ENCODE peak calls at places on chromosomes 13 and 19, in eight cellular contexts. One of them, this sample, is unnamed.
A peak's percentile ranks its signal among the peaks of the same experiment; 100 is the strongest.

GRCh38 chr13:46015374-46015773 is 37.2 kb downstream of the ZC3H13 start:
- DNase-seq in neural progenitor cell: no peak
- DNase-seq in CD4-positive, CD25-positive, alpha-beta regulatory T cell: no peak
- DNase-seq in CD8-positive, alpha-beta T cell: no peak
- DNase-seq in right atrium auricular region: no peak
- DNase-seq in psoas muscle: no peak
- DNase-seq in Peyer's patch: no peak
- DNase-seq in HFF-Myc: no peak
- DNase-seq in this sample: no peak

GRCh38 chr19:41027273-41027967 is 36.3 kb downstream of the CYP2B6 start:
- DNase-seq in neural progenitor cell: no peak
- DNase-seq in CD4-positive, CD25-positive, alpha-beta regulatory T cell: no peak
- DNase-seq in CD8-positive, alpha-beta T cell: no peak
- DNase-seq in right atrium auricular region: no peak
- DNase-seq in psoas muscle: no peak
- DNase-seq in Peyer's patch: no peak
- DNase-seq in HFF-Myc: no peak
- DNase-seq in this sample: no peak

GRCh38 chr19:7986321-7987083 is 18.9 kb downstream of the ELAVL1 start:
- DNase-seq in neural progenitor cell: no peak
- DNase-seq in CD4-positive, CD25-positive, alpha-beta regulatory T cell: no peak
- DNase-seq in CD8-positive, alpha-beta T cell: no peak
- DNase-seq in right atrium auricular region: no peak
- DNase-seq in psoas muscle: no peak
- DNase-seq in Peyer's patch: no peak
- DNase-seq in HFF-Myc: peak; percentile 38
- DNase-seq in this sample: no peak

GRCh38 chr19:16025108-16026101 is 50.9 kb upstream of the TPM4 start:
- DNase-seq in neural progenitor cell: peak; percentile 36
- DNase-seq in CD4-positive, CD25-positive, alpha-beta regulatory T cell: no peak
- DNase-seq in CD8-positive, alpha-beta T cell: no peak
- DNase-seq in right atrium auricular region: no peak
- DNase-seq in psoas muscle: no peak
- DNase-seq in Peyer's patch: peak; percentile 70
- DNase-seq in HFF-Myc: peak; percentile 31
- DNase-seq in this sample: peak; percentile 11

GRCh38 chr13:102310691-102311432 is 91.0 kb downstream of the FGF14 start:
- DNase-seq in neural progenitor cell: no peak
- DNase-seq in CD4-positive, CD25-positive, alpha-beta regulatory T cell: no peak
- DNase-seq in CD8-positive, alpha-beta T cell: no peak
- DNase-seq in right atrium auricular region: no peak
- DNase-seq in psoas muscle: peak; percentile 74
- DNase-seq in Peyer's patch: peak; percentile 47
- DNase-seq in HFF-Myc: no peak
- DNase-seq in this sample: no peak

GRCh38 chr13:95834134-95834765 is 157.3 kb downstream of the DNAJC3 start:
- DNase-seq in neural progenitor cell: peak; percentile 76
- DNase-seq in CD4-positive, CD25-positive, alpha-beta regulatory T cell: peak; percentile 61
- DNase-seq in CD8-positive, alpha-beta T cell: peak; percentile 50
- DNase-seq in right atrium auricular region: peak; percentile 76
- DNase-seq in psoas muscle: peak; percentile 70
- DNase-seq in Peyer's patch: peak; percentile 70
- DNase-seq in HFF-Myc: peak; percentile 46
- DNase-seq in this sample: no peak

GRCh38 chr13:79481685-79482052 is 714 bp downstream of the NDFIP2 start:
- DNase-seq in neural progenitor cell: no peak
- DNase-seq in CD4-positive, CD25-positive, alpha-beta regulatory T cell: peak; percentile 58
- DNase-seq in CD8-positive, alpha-beta T cell: peak; percentile 23
- DNase-seq in right atrium auricular region: no peak
- DNase-seq in psoas muscle: no peak
- DNase-seq in Peyer's patch: peak; percentile 57
- DNase-seq in HFF-Myc: no peak
- DNase-seq in this sample: no peak

GRCh38 chr19:7907544-7907943 is 3.9 kb downstream of the MAP2K7 start:
- DNase-seq in neural progenitor cell: no peak
- DNase-seq in CD4-positive, CD25-positive, alpha-beta regulatory T cell: no peak
- DNase-seq in CD8-positive, alpha-beta T cell: no peak
- DNase-seq in right atrium auricular region: no peak
- DNase-seq in psoas muscle: no peak
- DNase-seq in Peyer's patch: no peak
- DNase-seq in HFF-Myc: no peak
- DNase-seq in this sample: no peak

GRCh38 chr13:40617801-40618356 is 48.6 kb downstream of the FOXO1 start:
- DNase-seq in neural progenitor cell: no peak
- DNase-seq in CD4-positive, CD25-positive, alpha-beta regulatory T cell: no peak
- DNase-seq in CD8-positive, alpha-beta T cell: no peak
- DNase-seq in right atrium auricular region: no peak
- DNase-seq in psoas muscle: peak; percentile 61
- DNase-seq in Peyer's patch: no peak
- DNase-seq in HFF-Myc: no peak
- DNase-seq in this sample: no peak

GRCh38 chr13:74061939-74062595 is 72.1 kb downstream of the KLF12 start:
- DNase-seq in neural progenitor cell: no peak
- DNase-seq in CD4-positive, CD25-positive, alpha-beta regulatory T cell: peak; percentile 76
- DNase-seq in CD8-positive, alpha-beta T cell: no peak
- DNase-seq in right atrium auricular region: no peak
- DNase-seq in psoas muscle: no peak
- DNase-seq in Peyer's patch: no peak
- DNase-seq in HFF-Myc: no peak
- DNase-seq in this sample: no peak

GRCh38 chr19:2618611-2619010 is 83.9 kb downstream of the GNG7 start:
- DNase-seq in neural progenitor cell: no peak
- DNase-seq in CD4-positive, CD25-positive, alpha-beta regulatory T cell: peak; percentile 75
- DNase-seq in CD8-positive, alpha-beta T cell: peak; percentile 59
- DNase-seq in right atrium auricular region: no peak
- DNase-seq in psoas muscle: peak; percentile 68
- DNase-seq in Peyer's patch: peak; percentile 87
- DNase-seq in HFF-Myc: no peak
- DNase-seq in this sample: no peak

GRCh38 chr13:113849546-113849945 is 14.3 kb downstream of the GAS6 start:
- DNase-seq in neural progenitor cell: no peak
- DNase-seq in CD4-positive, CD25-positive, alpha-beta regulatory T cell: no peak
- DNase-seq in CD8-positive, alpha-beta T cell: no peak
- DNase-seq in right atrium auricular region: no peak
- DNase-seq in psoas muscle: no peak
- DNase-seq in Peyer's patch: no peak
- DNase-seq in HFF-Myc: no peak
- DNase-seq in this sample: no peak

GRCh38 chr13:48264052-48264451 is 31.0 kb downstream of the ITM2B start:
- DNase-seq in neural progenitor cell: no peak
- DNase-seq in CD4-positive, CD25-positive, alpha-beta regulatory T cell: no peak
- DNase-seq in CD8-positive, alpha-beta T cell: no peak
- DNase-seq in right atrium auricular region: no peak
- DNase-seq in psoas muscle: no peak
- DNase-seq in Peyer's patch: no peak
- DNase-seq in HFF-Myc: no peak
- DNase-seq in this sample: no peak

GRCh38 chr19:21352830-21353229 is 6.0 kb upstream of the ZNF738 start:
- DNase-seq in neural progenitor cell: no peak
- DNase-seq in CD4-positive, CD25-positive, alpha-beta regulatory T cell: no peak
- DNase-seq in CD8-positive, alpha-beta T cell: no peak
- DNase-seq in right atrium auricular region: no peak
- DNase-seq in psoas muscle: no peak
- DNase-seq in Peyer's patch: no peak
- DNase-seq in HFF-Myc: no peak
- DNase-seq in this sample: no peak

GRCh38 chr13:59680429-59681024 is 483.2 kb downstream of the DIAPH3 start:
- DNase-seq in neural progenitor cell: peak; percentile 35
- DNase-seq in CD4-positive, CD25-positive, alpha-beta regulatory T cell: peak; percentile 39
- DNase-seq in CD8-positive, alpha-beta T cell: no peak
- DNase-seq in right atrium auricular region: no peak
- DNase-seq in psoas muscle: no peak
- DNase-seq in Peyer's patch: no peak
- DNase-seq in HFF-Myc: no peak
- DNase-seq in this sample: no peak

GRCh38 chr13:101917833-101918755 is 465.6 kb downstream of the ITGBL1 start:
- DNase-seq in neural progenitor cell: peak; percentile 40
- DNase-seq in CD4-positive, CD25-positive, alpha-beta regulatory T cell: no peak
- DNase-seq in CD8-positive, alpha-beta T cell: no peak
- DNase-seq in right atrium auricular region: no peak
- DNase-seq in psoas muscle: no peak
- DNase-seq in Peyer's patch: no peak
- DNase-seq in HFF-Myc: no peak
- DNase-seq in this sample: no peak

GRCh38 chr19:15128162-15128770 is 21.1 kb downstream of the SYDE1 start:
- DNase-seq in neural progenitor cell: no peak
- DNase-seq in CD4-positive, CD25-positive, alpha-beta regulatory T cell: no peak
- DNase-seq in CD8-positive, alpha-beta T cell: no peak
- DNase-seq in right atrium auricular region: no peak
- DNase-seq in psoas muscle: no peak
- DNase-seq in Peyer's patch: no peak
- DNase-seq in HFF-Myc: no peak
- DNase-seq in this sample: no peak

GRCh38 chr13:74977498-74977897 is 504.5 kb downstream of the TBC1D4 start:
- DNase-seq in neural progenitor cell: no peak
- DNase-seq in CD4-positive, CD25-positive, alpha-beta regulatory T cell: no peak
- DNase-seq in CD8-positive, alpha-beta T cell: no peak
- DNase-seq in right atrium auricular region: no peak
- DNase-seq in psoas muscle: no peak
- DNase-seq in Peyer's patch: no peak
- DNase-seq in HFF-Myc: no peak
- DNase-seq in this sample: no peak

GRCh38 chr13:31213681-31214289 is 14.0 kb downstream of the B3GLCT start:
- DNase-seq in neural progenitor cell: no peak
- DNase-seq in CD4-positive, CD25-positive, alpha-beta regulatory T cell: no peak
- DNase-seq in CD8-positive, alpha-beta T cell: no peak
- DNase-seq in right atrium auricular region: no peak
- DNase-seq in psoas muscle: no peak
- DNase-seq in Peyer's patch: no peak
- DNase-seq in HFF-Myc: no peak
- DNase-seq in this sample: no peak

GRCh38 chr13:102028846-102029245 is 373.0 kb downstream of the FGF14 start:
- DNase-seq in neural progenitor cell: no peak
- DNase-seq in CD4-positive, CD25-positive, alpha-beta regulatory T cell: no peak
- DNase-seq in CD8-positive, alpha-beta T cell: no peak
- DNase-seq in right atrium auricular region: no peak
- DNase-seq in psoas muscle: no peak
- DNase-seq in Peyer's patch: no peak
- DNase-seq in HFF-Myc: no peak
- DNase-seq in this sample: no peak

GRCh38 chr19:17865364-17866311 is 5.9 kb downstream of the RPL18A start:
- DNase-seq in neural progenitor cell: no peak
- DNase-seq in CD4-positive, CD25-positive, alpha-beta regulatory T cell: no peak
- DNase-seq in CD8-positive, alpha-beta T cell: no peak
- DNase-seq in right atrium auricular region: no peak
- DNase-seq in psoas muscle: no peak
- DNase-seq in Peyer's patch: peak; percentile 77
- DNase-seq in HFF-Myc: no peak
- DNase-seq in this sample: no peak

GRCh38 chr13:26605845-26606244 is 48.4 kb downstream of the WASF3 start:
- DNase-seq in neural progenitor cell: peak; percentile 43
- DNase-seq in CD4-positive, CD25-positive, alpha-beta regulatory T cell: no peak
- DNase-seq in CD8-positive, alpha-beta T cell: no peak
- DNase-seq in right atrium auricular region: no peak
- DNase-seq in psoas muscle: no peak
- DNase-seq in Peyer's patch: no peak
- DNase-seq in HFF-Myc: no peak
- DNase-seq in this sample: no peak

GRCh38 chr13:51803422-51804294 is at the start of gene DHRS12:
- DNase-seq in neural progenitor cell: peak; percentile 85
- DNase-seq in CD4-positive, CD25-positive, alpha-beta regulatory T cell: peak; percentile 94
- DNase-seq in CD8-positive, alpha-beta T cell: peak; percentile 82
- DNase-seq in right atrium auricular region: peak; percentile 95
- DNase-seq in psoas muscle: peak; percentile 94
- DNase-seq in Peyer's patch: peak; percentile 96
- DNase-seq in HFF-Myc: no peak
- DNase-seq in this sample: no peak

GRCh38 chr13:93158565-93158964 is 68.0 kb upstream of the GPC6 start:
- DNase-seq in neural progenitor cell: no peak
- DNase-seq in CD4-positive, CD25-positive, alpha-beta regulatory T cell: no peak
- DNase-seq in CD8-positive, alpha-beta T cell: no peak
- DNase-seq in right atrium auricular region: no peak
- DNase-seq in psoas muscle: no peak
- DNase-seq in Peyer's patch: no peak
- DNase-seq in HFF-Myc: no peak
- DNase-seq in this sample: no peak
- H3K4me3 ChIP-seq in neural progenitor cell: no peak overlapping the region
- H3K4me3 ChIP-seq in CD4-positive, CD25-positive, alpha-beta regulatory T cell: no peak overlapping the region
- H3K4me3 ChIP-seq in CD8-positive, alpha-beta T cell: no peak overlapping the region
- H3K4me3 ChIP-seq in right atrium auricular region: no peak overlapping the region
- H3K4me3 ChIP-seq in psoas muscle: no peak overlapping the region
- H3K4me3 ChIP-seq in Peyer's patch: no peak overlapping the region
- H3K4me3 ChIP-seq in HFF-Myc: no peak overlapping the region
- H3K4me3 ChIP-seq in this sample: no peak overlapping the region

GRCh38 chr19:53612762-53613526 is 18.9 kb upstream of the DPRX start:
- DNase-seq in neural progenitor cell: peak; percentile 36
- DNase-seq in CD4-positive, CD25-positive, alpha-beta regulatory T cell: no peak
- DNase-seq in CD8-positive, alpha-beta T cell: no peak
- DNase-seq in right atrium auricular region: no peak
- DNase-seq in psoas muscle: no peak
- DNase-seq in Peyer's patch: no peak
- DNase-seq in HFF-Myc: no peak
- DNase-seq in this sample: no peak
- H3K4me3 ChIP-seq in neural progenitor cell: no peak overlapping the region
- H3K4me3 ChIP-seq in CD4-positive, CD25-positive, alpha-beta regulatory T cell: no peak overlapping the region
- H3K4me3 ChIP-seq in CD8-positive, alpha-beta T cell: no peak overlapping the region
- H3K4me3 ChIP-seq in right atrium auricular region: no peak overlapping the region
- H3K4me3 ChIP-seq in psoas muscle: no peak overlapping the region
- H3K4me3 ChIP-seq in Peyer's patch: no peak overlapping the region
- H3K4me3 ChIP-seq in HFF-Myc: no peak overlapping the region
- H3K4me3 ChIP-seq in this sample: no peak overlapping the region

GRCh38 chr19:1066251-1066747 is 668 bp upstream of the ARHGAP45 start:
- DNase-seq in neural progenitor cell: peak; percentile 44
- DNase-seq in CD4-positive, CD25-positive, alpha-beta regulatory T cell: no peak
- DNase-seq in CD8-positive, alpha-beta T cell: no peak
- DNase-seq in right atrium auricular region: no peak
- DNase-seq in psoas muscle: no peak
- DNase-seq in Peyer's patch: peak; percentile 56
- DNase-seq in HFF-Myc: no peak
- DNase-seq in this sample: no peak

GRCh38 chr19:1066748-1067340 is at the start of gene ARHGAP45:
- DNase-seq in neural progenitor cell: peak; percentile 52
- DNase-seq in CD4-positive, CD25-positive, alpha-beta regulatory T cell: peak; percentile 94
- DNase-seq in CD8-positive, alpha-beta T cell: peak; percentile 83
- DNase-seq in right atrium auricular region: no peak
- DNase-seq in psoas muscle: peak; percentile 69
- DNase-seq in Peyer's patch: peak; percentile 92
- DNase-seq in HFF-Myc: no peak
- DNase-seq in this sample: no peak

GRCh38 chr19:1069009-1069779 is 2.2 kb downstream of the ARHGAP45 start:
- DNase-seq in neural progenitor cell: no peak
- DNase-seq in CD4-positive, CD25-positive, alpha-beta regulatory T cell: peak; percentile 95
- DNase-seq in CD8-positive, alpha-beta T cell: peak; percentile 74
- DNase-seq in right atrium auricular region: peak; percentile 71
- DNase-seq in psoas muscle: peak; percentile 83
- DNase-seq in Peyer's patch: peak; percentile 93
- DNase-seq in HFF-Myc: no peak
- DNase-seq in this sample: no peak

GRCh38 chr19:1067341-1068103 is 555 bp downstream of the ARHGAP45 start:
- DNase-seq in neural progenitor cell: no peak
- DNase-seq in CD4-positive, CD25-positive, alpha-beta regulatory T cell: no peak
- DNase-seq in CD8-positive, alpha-beta T cell: no peak
- DNase-seq in right atrium auricular region: no peak
- DNase-seq in psoas muscle: no peak
- DNase-seq in Peyer's patch: peak; percentile 55
- DNase-seq in HFF-Myc: no peak
- DNase-seq in this sample: no peak

GRCh38 chr19:1068111-1069001 is 1.4 kb downstream of the ARHGAP45 start:
- DNase-seq in neural progenitor cell: no peak
- DNase-seq in CD4-positive, CD25-positive, alpha-beta regulatory T cell: peak; percentile 91
- DNase-seq in CD8-positive, alpha-beta T cell: peak; percentile 83
- DNase-seq in right atrium auricular region: no peak
- DNase-seq in psoas muscle: peak; percentile 56
- DNase-seq in Peyer's patch: peak; percentile 87
- DNase-seq in HFF-Myc: no peak
- DNase-seq in this sample: no peak
- H3K4me3 ChIP-seq in neural progenitor cell: no peak overlapping the region
- H3K4me3 ChIP-seq in CD4-positive, CD25-positive, alpha-beta regulatory T cell: peak overlapping the region; percentile 75
- H3K4me3 ChIP-seq in CD8-positive, alpha-beta T cell: peak overlapping the region; percentile 89
- H3K4me3 ChIP-seq in right atrium auricular region: peak overlapping the region; percentile 48
- H3K4me3 ChIP-seq in psoas muscle: peak overlapping the region; percentile 53
- H3K4me3 ChIP-seq in Peyer's patch: peak overlapping the region; percentile 75
- H3K4me3 ChIP-seq in HFF-Myc: no peak overlapping the region
- H3K4me3 ChIP-seq in this sample: no peak overlapping the region

GRCh38 chr19:38370299-38370698 is 4.1 kb upstream of the PSMD8 start:
- DNase-seq in neural progenitor cell: no peak
- DNase-seq in CD4-positive, CD25-positive, alpha-beta regulatory T cell: no peak
- DNase-seq in CD8-positive, alpha-beta T cell: no peak
- DNase-seq in right atrium auricular region: no peak
- DNase-seq in psoas muscle: no peak
- DNase-seq in Peyer's patch: no peak
- DNase-seq in HFF-Myc: no peak
- DNase-seq in this sample: no peak
- H3K4me3 ChIP-seq in neural progenitor cell: no peak overlapping the region
- H3K4me3 ChIP-seq in CD4-positive, CD25-positive, alpha-beta regulatory T cell: no peak overlapping the region
- H3K4me3 ChIP-seq in CD8-positive, alpha-beta T cell: no peak overlapping the region
- H3K4me3 ChIP-seq in right atrium auricular region: no peak overlapping the region
- H3K4me3 ChIP-seq in psoas muscle: no peak overlapping the region
- H3K4me3 ChIP-seq in Peyer's patch: no peak overlapping the region
- H3K4me3 ChIP-seq in HFF-Myc: no peak overlapping the region
- H3K4me3 ChIP-seq in this sample: no peak overlapping the region

This sample was measured in retinal pigment epithelial cell.